ENCODE peak calls at places on chromosomes 7 and 10, in six cellular contexts. C, G, D, E, R and Q are unnamed samples.

GRCh38 chr7:134988161-134988560 is 1.9 kb downstream of the AGBL3 start:
- DNase-seq in C (no peak), G (no peak), D (no peak), E (no peak), R (no peak), Q (no peak)

GRCh38 chr7:133853706-133854276 is 273.3 kb upstream of the LRGUK start:
- DNase-seq in C (no peak), G (peak; percentile 72), D (peak; percentile 54), E (peak; percentile 47), R (peak; percentile 54), Q (peak; percentile 62)

GRCh38 chr10:117536359-117536861 is 6.1 kb upstream of the EMX2 start:
- DNase-seq in C (no peak), G (no peak), D (no peak), E (no peak), R (no peak), Q (no peak)

GRCh38 chr7:90211391-90212148 is at the start of gene STEAP2:
- DNase-seq in C (peak; percentile 98), G (peak; percentile 86), D (peak; percentile 82), E (peak; percentile 81), R (peak; percentile 46), Q (peak; percentile 90)

GRCh38 chr10:126459878-126460481 is 71.7 kb upstream of the ADAM12 start:
- DNase-seq in C (no peak), G (no peak), D (peak; percentile 72), E (peak; percentile 38), R (no peak), Q (no peak)

GRCh38 chr10:5890519-5890878 is 456 bp downstream of the FBH1 start:
- DNase-seq in C (peak; percentile 72), G (no peak), D (no peak), E (peak; percentile 29), R (peak; percentile 34), Q (no peak)

GRCh38 chr7:123797673-123798526 is 47.1 kb upstream of the HYAL4 start:
- DNase-seq in C (no peak), G (no peak), D (peak; percentile 66), E (peak; percentile 86), R (peak; percentile 59), Q (peak; percentile 26)

GRCh38 chr7:104206841-104207240 is 972 bp downstream of the ORC5 start:
- DNase-seq in C (no peak), G (no peak), D (no peak), E (no peak), R (peak; percentile 17), Q (no peak)

GRCh38 chr7:81478664-81479063 is 291.2 kb downstream of the HGF start:
- DNase-seq in C (no peak), G (no peak), D (no peak), E (peak; percentile 77), R (peak; percentile 11), Q (no peak)

GRCh38 chr10:11520892-11521291 is 90.6 kb downstream of the USP6NL start:
- DNase-seq in C (no peak), G (no peak), D (no peak), E (no peak), R (no peak), Q (no peak)

GRCh38 chr10:31599626-31600504 is 280.8 kb downstream of the ZEB1 start:
- DNase-seq in C (no peak), G (no peak), D (no peak), E (no peak), R (peak; percentile 9), Q (no peak)

GRCh38 chr10:34232481-34232880 is 582.6 kb downstream of the PARD3 start:
- DNase-seq in C (no peak), G (no peak), D (no peak), E (peak; percentile 52), R (no peak), Q (no peak)

GRCh38 chr10:99993994-99994689 is 15.6 kb downstream of the DNMBP start:
- DNase-seq in C (peak; percentile 85), G (peak; percentile 32), D (no peak), E (no peak), R (peak; percentile 86), Q (no peak)

GRCh38 chr7:67309764-67310548 is 313.3 kb downstream of the TYW1 start:
- DNase-seq in C (no peak), G (no peak), D (no peak), E (no peak), R (no peak), Q (no peak)

GRCh38 chr10:48234295-48234694 is 40.2 kb downstream of the FRMPD2 start:
- DNase-seq in C (no peak), G (no peak), D (no peak), E (no peak), R (no peak), Q (no peak)

GRCh38 chr7:121084748-121085336 is 96.3 kb downstream of the CPED1 start:
- DNase-seq in C (no peak), G (no peak), D (no peak), E (peak; percentile 24), R (no peak), Q (no peak)

GRCh38 chr7:112744818-112745217 is 45.4 kb downstream of the TMEM168 start:
- DNase-seq in C (no peak), G (no peak), D (no peak), E (no peak), R (no peak), Q (no peak)

GRCh38 chr10:33594475-33594874 is 260.0 kb upstream of the NRP1 start:
- DNase-seq in C (no peak), G (no peak), D (no peak), E (no peak), R (no peak), Q (no peak)

GRCh38 chr10:16717617-16718395 is 99.4 kb downstream of the RSU1 start:
- DNase-seq in C (no peak), G (no peak), D (no peak), E (no peak), R (no peak), Q (no peak)

GRCh38 chr7:28174901-28175661 is 5.5 kb downstream of the JAZF1 start:
- DNase-seq in C (no peak), G (no peak), D (no peak), E (no peak), R (no peak), Q (no peak)

GRCh38 chr10:117532003-117532385 is 10.6 kb upstream of the EMX2 start:
- DNase-seq in C (no peak), G (no peak), D (no peak), E (no peak), R (no peak), Q (no peak)

GRCh38 chr7:55018361-55019328 is at the start of gene EGFR:
- DNase-seq in C (peak; percentile 94), G (peak; percentile 73), D (peak; percentile 40), E (no peak), R (no peak), Q (peak; percentile 86)
- H3K27ac ChIP-seq in C (peak within 1 kb of the TSS; percentile 93), G (peak within 1 kb of the TSS; percentile 90), D (peak within 1 kb of the TSS; percentile 88), E (no peak within 1 kb of the TSS), R (no peak within 1 kb of the TSS), Q (peak within 1 kb of the TSS; percentile 95)

GRCh38 chr10:4196948-4197390 is 412.0 kb upstream of the KLF6 start:
- DNase-seq in C (no peak), G (no peak), D (no peak), E (no peak), R (no peak), Q (no peak)
- TF ChIP-seq POLR2AphosphoS5 in C (peak; percentile 83), G (no peak), D (no peak), E (no peak), R (no peak), Q (peak; percentile 40)

DNA sequence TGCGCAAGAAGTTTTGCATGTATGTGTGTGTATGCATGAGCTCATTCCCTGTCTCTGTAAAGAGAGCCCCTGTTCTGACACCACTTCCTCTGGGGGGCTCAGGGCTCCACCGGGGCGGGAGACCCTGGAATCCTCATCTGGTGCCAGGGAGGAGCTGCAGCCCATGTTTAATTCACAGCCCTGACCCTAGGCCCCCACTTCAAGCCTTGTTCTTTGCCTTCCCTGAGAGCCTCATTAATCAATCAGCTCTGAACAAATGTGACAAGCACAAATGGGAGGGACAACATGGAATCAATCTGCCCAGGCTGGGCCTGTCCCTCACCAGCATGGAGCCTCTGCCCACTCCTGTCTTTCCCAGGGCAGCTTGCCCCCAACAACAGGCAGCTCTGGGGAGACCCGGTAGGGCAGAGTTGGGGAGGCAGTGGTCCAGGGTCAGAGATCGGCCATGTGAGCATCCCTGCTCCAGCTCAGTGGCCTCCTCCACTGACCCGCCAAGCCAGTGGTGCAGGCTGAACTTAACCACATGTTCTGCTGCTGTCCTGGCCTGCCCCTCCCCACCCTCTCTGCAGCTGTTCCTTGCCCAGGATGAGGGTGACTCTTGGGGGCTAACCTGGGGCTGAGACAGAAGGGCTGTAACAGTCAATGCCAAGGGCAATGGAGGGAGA is 349.5 kb downstream of the PLXNA4 start:
- DNase-seq in C (no peak), G (no peak), D (no peak), E (no peak), R (no peak), Q (no peak)
- H3K27ac ChIP-seq in C (no peak overlapping the region), G (no peak overlapping the region), D (no peak overlapping the region), E (no peak overlapping the region), R (no peak overlapping the region), Q (no peak overlapping the region)

DNA sequence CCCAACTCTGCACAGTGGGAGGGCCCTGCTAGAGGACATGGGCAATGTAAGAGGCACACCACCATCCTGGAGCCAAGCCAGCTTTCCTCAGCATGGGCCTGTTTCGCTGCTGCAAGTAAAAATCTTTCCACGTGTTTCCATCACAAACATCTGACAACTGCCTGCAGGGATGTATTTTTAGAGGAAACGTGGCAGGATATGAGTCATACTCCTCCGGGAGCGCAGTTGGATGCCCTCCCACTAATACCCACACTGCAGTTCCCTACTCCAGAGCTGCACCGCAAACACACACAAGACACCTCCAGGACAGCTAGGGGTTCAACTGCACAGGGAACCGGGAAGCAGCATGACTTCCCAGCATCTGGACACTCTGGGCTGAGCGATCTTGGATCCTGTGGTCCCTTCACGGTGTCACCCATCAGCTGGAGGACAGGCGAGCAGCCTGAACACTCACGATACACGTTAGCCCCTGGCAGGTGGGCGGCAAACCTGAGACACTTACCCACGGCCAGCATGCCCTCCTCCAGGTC is 26.1 kb downstream of the PLAC9 start:
- DNase-seq in C (peak; percentile 96), G (peak; percentile 72), D (peak; percentile 82), E (no peak), R (peak; percentile 83), Q (peak; percentile 79)
- TF ChIP-seq POLR2AphosphoS5 in C (peak; percentile 69), G (peak; percentile 74), D (peak; percentile 74), E (no peak), R (no peak), Q (peak; percentile 89)

DNA sequence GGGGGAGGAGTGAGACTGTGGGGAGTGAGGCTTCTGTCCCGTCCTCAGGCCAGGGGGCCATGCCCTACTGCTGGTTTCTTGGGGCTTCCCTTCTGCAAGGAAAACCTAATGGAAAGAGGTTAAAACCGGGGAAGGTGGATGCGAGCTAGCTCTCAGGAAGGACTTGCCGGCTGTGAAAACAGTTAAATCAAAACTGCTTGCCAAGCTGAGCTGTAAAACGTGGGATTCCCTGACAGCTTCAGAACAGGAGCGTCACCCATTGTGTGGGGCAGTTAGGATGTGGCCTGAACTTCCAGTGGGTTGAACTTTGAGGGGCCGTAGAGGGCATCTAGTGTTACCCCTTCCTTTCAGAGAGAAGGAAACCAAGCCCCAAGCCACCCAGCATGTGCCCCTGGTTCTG is 13.1 kb downstream of the TSPAN15 start:
- DNase-seq in C (no peak), G (no peak), D (no peak), E (no peak), R (no peak), Q (no peak)
- H3K27ac ChIP-seq in C (peak overlapping the region; percentile 91), G (no peak overlapping the region), D (peak overlapping the region; percentile 28), E (no peak overlapping the region), R (no peak overlapping the region), Q (peak overlapping the region; percentile 41)

GRCh38 chr10:71985542-71986250 is 21.5 kb downstream of the CHST3 start:
- DNase-seq in C (no peak), G (no peak), D (no peak), E (no peak), R (no peak), Q (no peak)
- TF ChIP-seq POLR2AphosphoS5 in C (peak; percentile 43), G (peak; percentile 21), D (no peak), E (no peak), R (no peak), Q (peak; percentile 4)